ENCODE peak calls at places on chromosomes 12 and 14, in four cellular contexts. Z, R, U and E are unnamed samples.

GRCh38 chr12:45705404-45705803 is 24.1 kb upstream of the ARID2 start:
- DNase-seq in U (no peak), R (no peak), Z (no peak), E (no peak)

GRCh38 chr14:61188196-61188595 is 92.9 kb downstream of the TMEM30B start:
- DNase-seq in R (peak; percentile 45), Z (no peak), U (no peak), E (no peak)

GRCh38 chr12:6226701-6227096 is 26.5 kb downstream of the CD9 start:
- DNase-seq in U (no peak), R (no peak), Z (no peak), E (no peak)

GRCh38 chr12:119328111-119328510 is 6.4 kb upstream of the CCDC60 start:
- DNase-seq in U (peak; percentile 36), R (no peak), Z (no peak), E (no peak)

GRCh38 chr12:109938947-109939346 is 38.9 kb downstream of the TCHP start:
- DNase-seq in R (no peak), Z (no peak), U (no peak), E (no peak)

GRCh38 chr12:80044694-80045046 is 54.7 kb upstream of the OTOGL start:
- DNase-seq in U (no peak), Z (peak; percentile 94), R (no peak), E (peak; percentile 92)

GRCh38 chr12:55929306-55929791 is 1.6 kb upstream of the DGKA start:
- DNase-seq in R (no peak), U (no peak), Z (no peak), E (no peak)

GRCh38 chr14:54758041-54758440 is 144.6 kb downstream of the GCH1 start:
- DNase-seq in Z (no peak), U (no peak), R (no peak), E (no peak)

GRCh38 chr12:98198261-98198982 is 317.0 kb upstream of the TMPO start:
- DNase-seq in R (no peak), U (no peak), Z (no peak), E (peak; percentile 88)

GRCh38 chr14:71855399-71856036 is 76.7 kb upstream of the RGS6 start:
- DNase-seq in U (peak; percentile 79), R (peak; percentile 66), Z (peak; percentile 68), E (peak; percentile 30)

GRCh38 chr14:20631023-20631820 is 10.3 kb downstream of the OR6S1 start:
- DNase-seq in U (peak; percentile 66), Z (peak; percentile 70), R (no peak), E (no peak)

GRCh38 chr14:96053600-96054381 is 14.6 kb downstream of the C14orf132 start:
- DNase-seq in R (no peak), U (no peak), Z (peak; percentile 99), E (peak; percentile 100)

GRCh38 chr14:34137001-34137400 is 186.1 kb upstream of the EGLN3 start:
- DNase-seq in U (no peak), Z (no peak), R (no peak), E (no peak)

GRCh38 chr14:61470261-61470953 is 149.0 kb downstream of the PRKCH start:
- DNase-seq in U (no peak), R (peak; percentile 37), Z (peak; percentile 98), E (peak; percentile 97)

GRCh38 chr14:36316131-36316530 is 4.3 kb downstream of the MBIP start:
- DNase-seq in Z (no peak), R (no peak), U (no peak), E (no peak)

GRCh38 chr12:82627799-82628198 is 58.9 kb upstream of the TMTC2 start:
- DNase-seq in U (no peak), R (no peak), Z (peak; percentile 38), E (peak; percentile 14)

GRCh38 chr12:70754330-70754741 is 117.1 kb upstream of the PTPRB start:
- DNase-seq in R (no peak), Z (no peak), U (no peak), E (no peak)

GRCh38 chr12:106152334-106152733 is 13.6 kb upstream of the NUAK1 start:
- DNase-seq in U (no peak), R (no peak), Z (no peak), E (no peak)

GRCh38 chr14:77314043-77314442 is 6.6 kb downstream of the POMT2 start:
- DNase-seq in Z (peak; percentile 89), R (no peak), U (no peak), E (peak; percentile 43)

GRCh38 chr12:52020539-52021336 is 14.0 kb downstream of the TAMALIN start:
- DNase-seq in Z (peak; percentile 47), U (peak; percentile 82), R (no peak), E (no peak)

GRCh38 chr14:69483765-69484443 is 624 bp upstream of the PLEKHD1 start:
- DNase-seq in U (peak; percentile 19), Z (peak; percentile 13), R (no peak), E (peak; percentile 16)

GRCh38 chr12:52231305-52232232 is 1.5 kb upstream of the KRT7 start:
- DNase-seq in R (no peak), U (no peak), Z (no peak), E (no peak)

GRCh38 chr12:125018356-125018755 is 24.9 kb downstream of the BRI3BP start:
- DNase-seq in R (no peak), Z (no peak), U (no peak), E (no peak)

GRCh38 chr12:46908236-46908935 is 82.6 kb upstream of the SLC38A4 start:
- DNase-seq in R (no peak), U (no peak), Z (peak; percentile 34), E (peak; percentile 23)

GRCh38 chr12:13147688-13148531 is 44.4 kb upstream of the GSG1 start:
- DNase-seq in U (no peak), R (no peak), Z (no peak), E (no peak)

GRCh38 chr14:58353516-58354299 is 42.0 kb upstream of the TOMM20L start:
- DNase-seq in Z (no peak), R (no peak), U (no peak), E (no peak)

GRCh38 chr12:57640156-57641042 is 7.4 kb upstream of the B4GALNT1 start:
- DNase-seq in Z (no peak), U (no peak), R (no peak), E (no peak)

GRCh38 chr14:102085503-102085902 is 1.3 kb downstream of the HSP90AA1 start:
- DNase-seq in R (no peak), Z (no peak), U (no peak), E (no peak)

DNA sequence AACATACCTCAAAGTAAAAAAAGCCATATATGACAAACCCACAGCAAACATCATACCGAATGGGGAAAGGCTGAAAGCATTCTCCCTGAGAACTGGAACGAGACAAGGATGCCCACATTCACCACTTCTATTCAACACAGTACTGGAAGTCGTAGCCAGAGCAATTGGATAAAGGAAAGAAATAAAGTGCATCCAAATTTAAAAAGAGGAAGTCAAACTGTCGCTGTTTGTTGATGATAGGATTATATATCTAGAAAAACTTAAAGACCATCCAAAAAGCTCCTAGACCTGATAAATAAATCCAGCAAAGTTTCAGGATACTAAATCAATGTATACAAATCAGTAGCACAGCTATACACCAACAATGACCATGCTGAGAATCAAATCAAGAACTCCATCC is 5.2 kb downstream of the NDUFA12 start:
- DNase-seq in R (no peak), U (no peak), Z (no peak), E (peak; percentile 33)
- TF ChIP-seq CTCF in R (no peak), U (no peak), Z (no peak), E (no peak)

GRCh38 chr14:79090781-79091180 is 920.6 kb downstream of the NRXN3 start:
- DNase-seq in U (no peak), Z (no peak), R (no peak), E (peak; percentile 4)

GRCh38 chr14:79093542-79093941 is 923.4 kb downstream of the NRXN3 start:
- DNase-seq in R (no peak), Z (no peak), U (no peak), E (no peak)

DNA sequence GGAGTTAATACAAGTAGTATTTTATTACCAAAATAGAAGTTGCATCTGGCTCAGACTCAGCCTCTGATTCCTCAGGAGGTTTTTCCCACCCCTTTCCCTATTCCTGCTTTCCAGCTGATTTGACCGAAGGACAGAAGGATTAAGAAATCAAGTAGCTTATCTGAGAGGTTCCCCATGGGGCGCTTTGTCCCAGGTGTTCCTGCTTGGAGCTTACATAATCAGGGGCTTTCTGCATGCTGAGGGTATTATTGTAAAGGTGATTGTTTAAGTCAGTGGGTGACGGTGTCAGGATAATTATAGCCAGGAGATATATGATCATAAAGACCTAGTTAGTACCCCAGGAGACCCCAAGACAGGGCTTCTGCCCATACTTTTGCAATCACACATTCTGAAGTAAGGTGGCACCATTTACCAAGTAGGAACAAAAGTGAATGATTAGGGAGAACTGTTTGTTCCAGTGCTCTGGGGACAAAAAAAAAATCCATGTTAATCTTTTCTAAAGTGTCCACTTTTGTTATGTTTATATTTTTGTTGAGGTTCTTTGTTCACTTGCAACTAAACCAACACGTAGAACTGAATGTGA is 921.3 kb downstream of the NRXN3 start:
- DNase-seq in R (no peak), Z (no peak), U (no peak), E (no peak)
- TF ChIP-seq CTCF in R (no peak), Z (no peak), U (no peak), E (no peak)

GRCh38 chr12:104290855-104291254 is 12.7 kb upstream of the EID3 start:
- DNase-seq in Z (no peak), R (no peak), U (no peak), E (no peak)
- TF ChIP-seq CTCF in Z (no peak), R (no peak), U (no peak), E (no peak)

GRCh38 chr14:97253756-97254155 is 456.6 kb downstream of the VRK1 start:
- DNase-seq in U (no peak), R (no peak), Z (no peak), E (no peak)

GRCh38 chr14:97248973-97249372 is 451.8 kb downstream of the VRK1 start:
- DNase-seq in R (no peak), Z (no peak), U (no peak), E (no peak)

GRCh38 chr14:97250925-97251324 is 453.7 kb downstream of the VRK1 start:
- DNase-seq in R (no peak), U (no peak), Z (no peak), E (no peak)

GRCh38 chr14:97246648-97247047 is 449.5 kb downstream of the VRK1 start:
- DNase-seq in R (no peak), U (no peak), Z (no peak), E (no peak)

DNA sequence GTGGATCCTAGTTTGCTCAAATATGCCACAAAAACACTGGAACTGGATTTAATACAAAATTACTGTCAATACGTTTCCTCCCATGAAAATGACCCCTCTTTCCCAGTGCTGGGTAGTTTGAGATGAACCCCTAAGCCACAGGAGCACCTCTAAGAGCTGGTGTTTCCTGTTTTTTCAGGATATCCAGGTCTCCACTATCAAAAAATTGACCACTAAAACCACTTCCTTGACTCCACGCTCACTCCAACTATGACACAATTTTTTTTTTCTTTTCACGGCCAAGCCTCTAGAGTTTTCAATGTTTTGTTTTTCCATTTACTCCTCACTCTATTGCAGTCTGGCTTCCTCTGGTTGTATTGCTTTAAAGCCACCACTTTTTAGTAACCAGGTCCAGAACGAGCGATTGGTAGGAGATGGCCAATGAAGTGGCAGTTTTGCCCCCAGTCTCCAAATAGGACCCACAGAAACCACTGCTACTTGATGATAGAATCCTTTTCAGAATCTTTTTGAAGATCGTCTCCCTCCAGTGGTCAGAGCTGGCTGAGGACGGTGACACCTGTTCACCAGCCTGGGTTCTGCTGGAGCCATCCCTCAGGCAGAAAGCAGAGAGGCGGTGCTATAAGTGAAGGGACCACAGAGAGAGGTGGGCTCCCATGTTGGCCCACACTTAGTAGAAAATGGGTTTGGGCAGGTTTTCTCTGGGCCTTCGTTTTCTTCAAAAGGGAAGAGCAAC is 454.4 kb downstream of the VRK1 start:
- DNase-seq in Z (no peak), U (peak; percentile 6), R (no peak), E (peak; percentile 25)
- TF ChIP-seq CTCF in Z (no peak), U (no peak), R (no peak), E (no peak)